ENCODE peak calls at places on chromosomes 2 and 18, in eight cellular contexts. Y is stomach, N is GM12865, A is psoas muscle, Z is upper lobe of right lung, R is chondrocyte, L is type B pancreatic cell, I is ovary. K is an unnamed sample.

GRCh38 chr2:191818725-191819333 is 28.1 kb downstream of the CAVIN2 start:
- DNase-seq in Y (no peak), N (no peak), A (no peak), Z (no peak), R (no peak), L (no peak), I (no peak), K (no peak)

GRCh38 chr2:23617817-23618216 is 232.8 kb downstream of the KLHL29 start:
- DNase-seq in Y (no peak), N (no peak), A (no peak), Z (no peak), R (peak), L (no peak), I (no peak), K (no peak)

GRCh38 chr2:97953867-97954266 is 41.9 kb downstream of the TMEM131 start:
- DNase-seq in Y (no peak), N (no peak), A (no peak), Z (no peak), R (no peak), L (no peak), I (no peak), K (no peak)

GRCh38 chr2:42569883-42570282 is 1.5 kb downstream of the MTA3 start:
- DNase-seq in Y (no peak), N (no peak), A (no peak), Z (no peak), R (no peak), L (no peak), I (no peak), K (no peak)

GRCh38 chr2:70103531-70104061 is 16.3 kb downstream of the PCBP1 start:
- DNase-seq in Y (no peak), N (peak), A (no peak), Z (no peak), R (peak), L (no peak), I (no peak), K (no peak)

GRCh38 chr2:49861821-49862220 is 707.5 kb upstream of the FSHR start:
- DNase-seq in Y (no peak), N (no peak), A (no peak), Z (no peak), R (no peak), L (no peak), I (no peak), K (no peak)

GRCh38 chr2:207254526-207255464 is 89.0 kb upstream of the KLF7 start:
- DNase-seq in Y (no peak), N (no peak), A (no peak), Z (no peak), R (no peak), L (no peak), I (no peak), K (no peak)

GRCh38 chr2:126886201-126886905 is 12.3 kb upstream of the TEX51 start:
- DNase-seq in Y (no peak), N (peak), A (peak), Z (peak), R (no peak), L (peak), I (peak), K (peak)

GRCh38 chr2:232931636-232932035 is 61.6 kb downstream of the SNORC start:
- DNase-seq in Y (no peak), N (no peak), A (no peak), Z (no peak), R (no peak), L (no peak), I (no peak), K (no peak)

GRCh38 chr2:241102239-241102803 is at the start of gene MTERF4:
- DNase-seq in Y (peak), N (peak), A (peak), Z (peak), R (no peak), L (peak), I (peak), K (peak)
- TF ChIP-seq CTCF in Y (no peak), N (no peak), A (no peak), Z (no peak), R (peak), L (no peak), I (no peak), K (no peak)

DNA sequence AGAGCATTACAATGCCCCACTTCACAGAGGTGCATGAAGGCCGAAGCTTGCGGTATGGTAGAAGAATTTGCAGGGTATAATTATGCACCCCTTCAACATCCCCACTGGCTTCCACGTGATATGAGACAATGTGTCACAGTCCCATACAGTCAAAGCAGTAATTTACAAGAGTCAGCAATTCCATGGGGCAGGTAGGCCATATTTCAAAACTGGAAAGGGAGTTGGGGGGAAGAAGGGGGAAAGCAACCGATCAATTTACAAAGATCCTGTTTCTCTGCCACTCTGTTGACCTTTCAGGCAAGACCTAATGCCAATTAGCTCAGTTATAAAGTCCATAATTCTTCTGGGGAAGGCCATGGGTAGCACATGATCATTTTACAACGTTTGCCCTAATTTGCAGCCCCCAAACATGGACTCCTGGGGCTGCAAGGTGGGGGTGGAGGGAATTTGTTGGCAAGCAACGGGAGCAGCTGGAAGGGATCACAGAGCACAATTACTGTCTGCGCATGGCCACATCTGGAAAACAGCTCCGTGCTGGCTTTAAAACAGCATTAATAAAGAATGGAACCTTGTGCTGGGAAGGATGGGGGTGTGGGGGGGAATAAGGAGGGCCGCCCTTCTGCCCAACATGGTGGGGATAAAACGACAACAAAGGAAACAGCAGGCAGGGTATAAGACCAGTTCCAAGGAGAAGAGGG is 61.1 kb upstream of the SLC14A2 start:
- DNase-seq in Y (no peak), N (no peak), A (no peak), Z (no peak), R (no peak), L (no peak), I (peak), K (no peak)
- TF ChIP-seq CTCF in Y (no peak), N (no peak), A (no peak), Z (no peak), R (no peak), L (no peak), I (no peak), K (no peak)

DNA sequence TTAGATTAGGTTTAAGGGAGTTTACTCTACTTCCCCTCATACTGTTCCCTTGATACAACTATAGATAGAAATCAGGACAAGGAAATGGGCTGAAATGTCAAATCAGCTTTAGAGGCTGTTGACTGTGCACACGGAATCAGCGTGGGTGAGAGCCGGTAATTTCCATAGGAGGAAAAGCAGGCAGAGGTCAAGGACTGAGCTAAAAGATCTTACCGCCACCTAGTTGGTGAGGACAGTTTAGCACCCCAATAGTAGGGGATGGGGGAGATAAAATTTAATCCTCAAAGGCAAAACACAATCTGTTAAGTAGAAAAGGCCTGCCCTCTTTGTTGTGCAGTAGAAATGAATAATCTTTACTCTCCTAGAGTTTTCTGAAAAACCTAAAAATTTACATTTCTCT is 1154.5 kb upstream of the CHAC2 start:
- DNase-seq in Y (no peak), N (no peak), A (no peak), Z (no peak), R (no peak), L (no peak), I (no peak), K (no peak)
- TF ChIP-seq CTCF in Y (no peak), N (no peak), A (peak), Z (no peak), R (peak), L (peak), I (no peak), K (no peak)

GRCh38 chr2:44623622-44624351 is 262.0 kb downstream of the CAMKMT start:
- DNase-seq in Y (no peak), N (no peak), A (no peak), Z (no peak), R (no peak), L (no peak), I (no peak), K (no peak)
- TF ChIP-seq CTCF in Y (no peak), N (no peak), A (no peak), Z (no peak), R (peak), L (peak), I (no peak), K (no peak)

DNA sequence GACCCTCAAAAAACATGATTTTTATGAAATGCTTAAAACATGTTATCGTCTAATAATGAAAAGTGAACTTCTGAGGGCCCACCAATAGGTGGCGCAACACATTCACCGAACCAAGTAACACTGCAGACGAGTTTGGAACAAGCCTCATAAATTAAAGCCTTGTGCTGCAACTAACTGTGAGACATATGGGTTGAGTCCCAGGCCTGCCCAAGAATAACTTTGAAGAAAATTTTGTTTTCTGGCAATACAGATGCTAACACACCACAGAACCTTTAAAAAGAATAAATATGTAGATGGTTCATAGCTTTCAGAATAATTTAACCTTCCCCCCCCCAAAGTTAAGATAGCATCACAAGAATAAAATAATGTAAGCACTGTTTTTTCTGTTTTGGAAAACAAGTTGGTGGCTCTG is 285.9 kb downstream of the RNF144A start:
- DNase-seq in Y (peak), N (peak), A (peak), Z (no peak), R (no peak), L (no peak), I (peak), K (peak)
- TF ChIP-seq CTCF in Y (peak), N (peak), A (peak), Z (peak), R (peak), L (peak), I (peak), K (peak)

GRCh38 chr2:78999410-78999809 is 26.1 kb upstream of the REG3G start:
- DNase-seq in Y (no peak), N (peak), A (no peak), Z (no peak), R (no peak), L (no peak), I (no peak), K (no peak)
- TF ChIP-seq CTCF in Y (no peak), N (peak), A (peak), Z (peak), R (peak), L (peak), I (no peak), K (peak)

GRCh38 chr18:56389190-56389589 is 249.2 kb downstream of the TXNL1 start:
- DNase-seq in Y (no peak), N (no peak), A (no peak), Z (no peak), R (no peak), L (no peak), I (no peak), K (no peak)
- TF ChIP-seq CTCF in Y (no peak), N (no peak), A (no peak), Z (no peak), R (peak), L (no peak), I (no peak), K (no peak)

GRCh38 chr2:197244349-197244748 is 66.2 kb downstream of the ANKRD44 start:
- DNase-seq in Y (no peak), N (no peak), A (no peak), Z (no peak), R (no peak), L (no peak), I (no peak), K (no peak)

GRCh38 chr2:197248001-197248401 is 62.6 kb downstream of the ANKRD44 start:
- DNase-seq in Y (no peak), N (no peak), A (no peak), Z (no peak), R (no peak), L (no peak), I (no peak), K (no peak)

GRCh38 chr2:197248623-197249022 is 62.0 kb downstream of the ANKRD44 start:
- DNase-seq in Y (no peak), N (peak), A (no peak), Z (no peak), R (no peak), L (no peak), I (no peak), K (no peak)

GRCh38 chr2:197247083-197247482 is 63.5 kb downstream of the ANKRD44 start:
- DNase-seq in Y (no peak), N (no peak), A (no peak), Z (no peak), R (no peak), L (no peak), I (no peak), K (peak)

GRCh38 chr2:197246405-197246804 is 64.2 kb downstream of the ANKRD44 start:
- DNase-seq in Y (no peak), N (no peak), A (no peak), Z (no peak), R (no peak), L (no peak), I (no peak), K (no peak)
- TF ChIP-seq CTCF in Y (no peak), N (no peak), A (no peak), Z (no peak), R (no peak), L (no peak), I (no peak), K (no peak)